ENCODE peak calls at places on chromosome 11, in six cellular contexts. Y, K, F, E, H and S are unnamed samples.

GRCh38 chr11:11842426-11843008 is 745 bp downstream of the USP47 start:
- DNase-seq in Y (peak), K (peak), F (peak), E (peak), H (peak), S (peak)

GRCh38 chr11:86119062-86119461 is 50.2 kb upstream of the PICALM start:
- DNase-seq in Y (peak), K (no peak), F (no peak), E (no peak), H (no peak), S (no peak)

GRCh38 chr11:66247801-66248200 is 20.6 kb upstream of the RAB1B start:
- DNase-seq in Y (no peak), K (no peak), F (no peak), E (no peak), H (no peak), S (no peak)

GRCh38 chr11:33942954-33943353 is 51.1 kb upstream of the LMO2 start:
- DNase-seq in Y (peak), K (no peak), F (no peak), E (no peak), H (no peak), S (peak)

GRCh38 chr11:72871089-72871488 is 56.9 kb downstream of the ATG16L2 start:
- DNase-seq in Y (no peak), K (no peak), F (no peak), E (no peak), H (no peak), S (no peak)

GRCh38 chr11:14361951-14362350 is 3.0 kb upstream of the RRAS2 start:
- DNase-seq in Y (no peak), K (no peak), F (no peak), E (no peak), H (no peak), S (no peak)

GRCh38 chr11:111417011-111417765 is 38.1 kb upstream of the POU2AF1 start:
- DNase-seq in Y (no peak), K (no peak), F (no peak), E (no peak), H (no peak), S (no peak)

GRCh38 chr11:120998581-120998980 is 25.3 kb upstream of the TBCEL start:
- DNase-seq in Y (no peak), K (no peak), F (no peak), E (no peak), H (no peak), S (no peak)

GRCh38 chr11:36622431-36623136 is 24.5 kb upstream of the RAG2 start:
- DNase-seq in Y (no peak), K (peak), F (peak), E (no peak), H (no peak), S (peak)

GRCh38 chr11:13947379-13947778 is 15.1 kb upstream of the SPON1 start:
- DNase-seq in Y (no peak), K (no peak), F (no peak), E (no peak), H (no peak), S (no peak)

GRCh38 chr11:23727821-23728220 is 769.0 kb upstream of the LUZP2 start:
- DNase-seq in Y (no peak), K (peak), F (no peak), E (no peak), H (no peak), S (peak)

GRCh38 chr11:25970726-25971508 is 361.0 kb upstream of the ANO3 start:
- DNase-seq in Y (no peak), K (no peak), F (no peak), E (no peak), H (no peak), S (no peak)

GRCh38 chr11:27720277-27720830 is 20.1 kb upstream of the BDNF start:
- DNase-seq in Y (no peak), K (peak), F (peak), E (no peak), H (no peak), S (peak)

GRCh38 chr11:110759972-110760381 is 47.7 kb upstream of the ARHGAP20 start:
- DNase-seq in Y (no peak), K (peak), F (no peak), E (no peak), H (peak), S (peak)

GRCh38 chr11:111086058-111086457 is 159.5 kb upstream of the POU2AF2 start:
- DNase-seq in Y (no peak), K (peak), F (no peak), E (no peak), H (no peak), S (no peak)

GRCh38 chr11:118916842-118917388 is 8.8 kb downstream of the BCL9L start:
- DNase-seq in Y (peak), K (peak), F (no peak), E (no peak), H (no peak), S (peak)

GRCh38 chr11:17479284-17480214 is 2.9 kb upstream of the ABCC8 start:
- DNase-seq in Y (no peak), K (peak), F (peak), E (no peak), H (no peak), S (no peak)

GRCh38 chr11:73784080-73784634 is 3.5 kb upstream of the MRPL48 start:
- DNase-seq in Y (no peak), K (peak), F (no peak), E (peak), H (no peak), S (no peak)

GRCh38 chr11:34495724-34496377 is 17.7 kb downstream of the ELF5 start:
- DNase-seq in Y (no peak), K (no peak), F (no peak), E (no peak), H (no peak), S (no peak)

GRCh38 chr11:1988667-1989317 is 8.8 kb downstream of the H19 start:
- DNase-seq in Y (peak), K (peak), F (no peak), E (no peak), H (peak), S (no peak)

GRCh38 chr11:61092280-61092766 is 10.0 kb upstream of the CD5 start:
- DNase-seq in Y (no peak), K (no peak), F (no peak), E (no peak), H (no peak), S (no peak)

GRCh38 chr11:34501500-34501899 is 12.1 kb downstream of the ELF5 start:
- DNase-seq in Y (no peak), K (peak), F (no peak), E (peak), H (peak), S (peak)

GRCh38 chr11:111417766-111418435 is 38.8 kb upstream of the POU2AF1 start:
- DNase-seq in Y (no peak), K (peak), F (no peak), E (no peak), H (no peak), S (peak)

GRCh38 chr11:6393989-6394670 is 3.9 kb downstream of the SMPD1 start:
- DNase-seq in Y (no peak), K (no peak), F (no peak), E (no peak), H (no peak), S (no peak)

GRCh38 chr11:20032127-20032526 is 128.1 kb downstream of the DBX1 start:
- DNase-seq in Y (no peak), K (no peak), F (no peak), E (no peak), H (no peak), S (no peak)

GRCh38 chr11:114295676-114296081 is 520 bp upstream of the NNMT start:
- DNase-seq in Y (no peak), K (no peak), F (no peak), E (no peak), H (no peak), S (no peak)

GRCh38 chr11:131447268-131447667 is 76.9 kb downstream of the NTM start:
- DNase-seq in Y (no peak), K (no peak), F (no peak), E (no peak), H (no peak), S (no peak)

GRCh38 chr11:1006762-1007161 is 29.8 kb downstream of the MUC6 start:
- DNase-seq in Y (no peak), K (no peak), F (no peak), E (no peak), H (no peak), S (no peak)

GRCh38 chr11:75655619-75656018 is 13.2 kb downstream of the MAP6 start:
- DNase-seq in Y (no peak), K (no peak), F (no peak), E (no peak), H (no peak), S (no peak)

GRCh38 chr11:110086892-110087309 is 6.3 kb upstream of the ZC3H12C start:
- DNase-seq in Y (no peak), K (no peak), F (no peak), E (no peak), H (no peak), S (peak)

GRCh38 chr11:19607656-19608360 is 104.8 kb upstream of the NAV2 start:
- DNase-seq in Y (no peak), K (no peak), F (no peak), E (no peak), H (no peak), S (no peak)

DNA sequence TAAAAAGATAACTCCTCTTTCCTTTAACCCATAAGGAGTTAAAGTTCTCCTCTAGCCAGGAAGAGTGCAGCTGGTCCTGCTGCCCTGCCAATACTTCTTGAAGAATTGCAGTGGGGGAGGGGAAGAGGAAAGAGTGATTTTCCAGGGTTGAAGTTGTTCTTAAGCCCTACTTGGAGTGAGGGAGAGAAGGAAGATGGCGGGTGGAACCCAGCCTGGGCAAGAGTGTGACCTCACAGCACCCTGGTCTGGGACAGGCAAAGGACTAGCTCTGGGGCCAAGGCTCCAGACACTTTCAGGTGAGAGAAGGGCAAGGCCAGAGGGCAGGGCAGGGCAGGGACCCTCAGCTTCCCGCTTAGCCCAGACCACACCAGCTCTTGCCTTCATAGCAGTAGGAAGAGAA is 6.6 kb downstream of the TNKS1BP1 start:
- DNase-seq in Y (no peak), K (no peak), F (no peak), E (no peak), H (no peak), S (no peak)
- TF ChIP-seq CTCF in Y (no peak), K (no peak), F (no peak), E (no peak), H (no peak), S (no peak)

GRCh38 chr11:115503886-115504278 is 333 bp downstream of the CADM1 start:
- DNase-seq in Y (no peak), K (no peak), F (peak), E (no peak), H (no peak), S (no peak)
- H3K4me3 ChIP-seq in Y (peak), K (peak), F (peak), E (peak), H (peak), S (peak)

DNA sequence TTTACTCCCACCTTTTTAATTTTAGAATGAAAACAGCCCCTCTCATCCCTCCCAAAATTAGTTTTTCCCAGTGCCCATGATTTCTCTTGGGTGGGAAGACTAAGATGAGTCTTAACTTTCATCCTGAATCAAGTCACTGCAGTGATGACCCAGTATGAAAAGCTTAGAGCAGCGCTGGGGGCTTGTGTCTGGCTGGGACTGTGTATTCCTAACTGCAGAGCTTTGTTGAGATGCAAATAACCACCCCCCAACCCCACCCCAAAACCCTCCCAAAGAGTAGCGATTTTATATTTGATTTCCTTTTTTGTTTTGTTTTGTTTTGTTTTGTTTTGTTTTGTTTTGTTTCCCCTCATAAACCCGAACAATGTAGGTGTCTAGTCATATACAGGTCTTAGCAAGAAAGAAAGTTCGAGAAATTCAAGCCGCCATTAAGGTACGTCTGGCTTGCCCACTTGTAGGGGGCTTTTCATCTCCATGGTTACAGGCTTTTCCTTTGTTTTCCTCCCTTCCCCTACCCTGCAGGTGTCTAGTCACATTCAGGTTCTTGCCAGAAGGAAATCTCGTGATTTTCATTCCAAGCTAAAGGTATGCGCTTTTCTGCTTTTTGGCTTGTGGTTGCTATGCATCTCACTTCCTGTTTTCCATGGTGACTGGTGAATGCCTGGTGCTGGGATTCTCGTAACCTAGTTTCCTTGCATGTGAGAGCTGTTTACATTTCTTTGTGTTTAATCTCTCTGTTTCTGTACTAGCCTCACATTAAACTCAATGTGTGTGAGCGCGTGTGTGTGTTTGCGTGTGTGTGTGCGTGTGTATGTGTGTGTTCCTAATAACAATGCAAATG is 144.6 kb upstream of the RASSF10 start:
- DNase-seq in Y (no peak), K (peak), F (no peak), E (no peak), H (no peak), S (peak)
- H3K27ac ChIP-seq in Y (no peak), K (peak), F (no peak), E (no peak), H (no peak), S (peak)

GRCh38 chr11:47148274-47148673 is 28.4 kb downstream of the ARFGAP2 start:
- DNase-seq in Y (no peak), K (no peak), F (no peak), E (no peak), H (no peak), S (no peak)

GRCh38 chr11:47152126-47152952 is 24.3 kb downstream of the ARFGAP2 start:
- DNase-seq in Y (no peak), K (no peak), F (no peak), E (no peak), H (no peak), S (no peak)

GRCh38 chr11:47149781-47150180 is 26.9 kb downstream of the ARFGAP2 start:
- DNase-seq in Y (no peak), K (no peak), F (no peak), E (no peak), H (no peak), S (no peak)

GRCh38 chr11:47147250-47147649 is 29.4 kb downstream of the ARFGAP2 start:
- DNase-seq in Y (no peak), K (no peak), F (no peak), E (no peak), H (no peak), S (no peak)

DNA sequence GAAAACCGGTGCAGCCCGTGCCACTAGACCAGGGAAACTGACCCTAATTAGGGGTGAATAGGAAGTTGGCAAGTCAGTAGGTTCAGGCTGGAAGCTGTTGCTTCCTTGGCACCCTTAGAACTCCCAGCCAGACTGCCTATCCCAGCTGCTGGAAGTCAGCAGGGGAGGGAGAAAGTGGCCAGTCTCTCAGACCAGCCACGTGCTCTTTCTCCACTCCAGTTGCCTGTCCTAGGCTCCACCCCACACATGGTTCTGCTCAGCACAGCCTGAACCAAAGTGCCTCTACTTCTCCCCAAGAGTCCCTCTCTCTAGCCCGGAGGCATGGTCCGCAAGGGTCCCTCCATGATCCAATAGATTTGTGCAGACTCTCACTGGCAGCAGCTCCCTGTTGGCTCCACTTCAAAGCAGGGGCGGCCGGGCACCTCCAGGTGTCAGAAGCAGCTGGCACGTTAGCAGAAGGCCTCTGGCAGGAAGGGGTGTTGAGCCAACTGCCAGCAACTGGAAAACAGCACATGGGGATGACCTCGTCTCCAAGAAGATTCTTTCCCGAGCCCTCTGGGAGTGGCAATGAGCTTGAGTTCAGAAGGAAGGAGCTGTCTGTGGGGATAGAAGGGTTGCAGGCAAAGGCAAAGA is 27.7 kb downstream of the ARFGAP2 start:
- DNase-seq in Y (no peak), K (no peak), F (no peak), E (no peak), H (no peak), S (no peak)
- TF ChIP-seq CTCF in Y (no peak), K (no peak), F (no peak), E (no peak), H (no peak), S (no peak)

GRCh38 chr11:67997460-67997921 is 6.4 kb downstream of the UNC93B1 start:
- DNase-seq in Y (no peak), K (no peak), F (no peak), E (no peak), H (no peak), S (no peak)

GRCh38 chr11:67996051-67996450 is 7.8 kb downstream of the UNC93B1 start:
- DNase-seq in Y (no peak), K (no peak), F (no peak), E (no peak), H (no peak), S (no peak)

GRCh38 chr11:67998150-67999045 is 5.5 kb downstream of the UNC93B1 start:
- DNase-seq in Y (no peak), K (no peak), F (no peak), E (no peak), H (no peak), S (no peak)

GRCh38 chr11:67999201-67999629 is 4.7 kb downstream of the UNC93B1 start:
- DNase-seq in Y (no peak), K (no peak), F (no peak), E (no peak), H (no peak), S (no peak)

DNA sequence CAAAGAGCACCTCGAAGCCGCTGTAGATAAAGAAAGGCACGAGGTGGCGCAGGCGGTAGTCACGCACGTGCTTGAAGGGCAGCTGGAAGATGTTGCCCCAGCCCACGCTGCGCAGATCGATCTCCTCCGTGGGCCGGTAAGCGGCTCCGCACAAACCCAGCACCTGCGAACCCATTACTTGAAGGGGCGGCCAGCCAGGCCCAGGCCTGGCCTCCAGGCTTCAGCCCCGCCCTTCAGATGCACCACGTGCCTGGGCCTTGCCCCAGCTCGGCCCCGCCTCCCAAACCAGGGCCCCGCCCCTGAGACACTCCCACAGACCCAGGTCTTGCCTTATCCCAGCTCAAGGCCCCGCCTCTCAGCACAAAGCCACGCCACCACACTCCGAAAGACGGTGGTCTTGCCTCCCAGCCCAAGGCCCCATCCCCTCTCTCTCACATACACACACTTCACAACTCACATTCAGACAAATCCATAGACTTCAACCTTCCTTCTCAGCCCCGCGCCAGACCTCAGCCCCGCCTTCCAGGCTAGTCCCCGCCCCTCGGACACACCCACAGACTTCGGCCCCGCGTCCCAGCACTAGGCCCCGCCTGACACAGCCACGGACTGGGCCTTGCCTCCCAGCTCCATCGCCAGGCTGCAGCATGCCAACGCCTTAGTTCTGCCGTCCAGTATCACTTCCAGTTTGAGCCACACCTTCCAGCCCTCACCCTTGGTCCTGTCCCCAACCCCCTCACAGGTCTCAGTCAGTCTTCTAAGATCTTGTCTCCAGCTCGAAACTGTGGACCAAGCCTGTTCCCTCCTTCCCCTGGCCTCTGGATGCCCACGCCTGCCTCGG is 7.1 kb downstream of the UNC93B1 start:
- DNase-seq in Y (peak), K (peak), F (no peak), E (peak), H (no peak), S (peak)
- H3K4me3 ChIP-seq in Y (no peak), K (no peak), F (no peak), E (peak), H (no peak), S (no peak)

DNA sequence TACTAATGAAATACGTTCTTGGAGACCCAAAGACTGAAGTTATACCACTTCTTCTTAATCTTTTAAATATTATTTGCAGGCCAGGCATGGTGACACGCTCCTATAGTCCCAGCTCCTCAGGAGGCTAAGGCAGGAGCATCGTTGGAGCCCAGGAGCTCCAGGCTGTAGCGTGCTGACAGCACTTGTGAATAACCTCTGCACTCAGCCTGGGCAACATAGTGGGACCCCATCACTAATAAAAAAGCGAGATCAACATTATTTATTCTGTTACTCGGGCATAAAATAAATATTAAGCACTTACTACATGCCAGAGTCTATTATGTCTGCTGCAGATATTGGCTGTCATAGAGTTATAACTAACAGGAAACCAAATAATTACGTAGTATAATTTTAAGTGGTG is 720 bp upstream of the MED17 start:
- DNase-seq in Y (no peak), K (no peak), F (no peak), E (no peak), H (no peak), S (no peak)
- H3K27ac ChIP-seq in Y (peak), K (peak), F (peak), E (peak), H (no peak), S (no peak)